ENCODE peak calls at places on chromosome 1, in four cellular contexts. F, A, L and D are unnamed samples.

GRCh38 chr1:36306210-36306901 is at the start of gene SH3D21:
- DNase-seq in A (no peak), L (no peak), F (peak; percentile 41), D (peak; percentile 36)

GRCh38 chr1:224894915-224895314 is 34.6 kb upstream of the DNAH14 start:
- DNase-seq in L (no peak), F (no peak), A (no peak), D (no peak)

GRCh38 chr1:231040800-231041704 is 998 bp upstream of the FAM89A start:
- DNase-seq in A (no peak), L (no peak), F (no peak), D (no peak)

GRCh38 chr1:24155011-24155782 is 12.3 kb upstream of the IL22RA1 start:
- DNase-seq in F (no peak), A (no peak), L (no peak), D (no peak)

GRCh38 chr1:222202831-222203230 is 345.1 kb downstream of the HHIPL2 start:
- DNase-seq in A (no peak), F (no peak), L (no peak), D (no peak)

GRCh38 chr1:193077991-193078390 is 18.6 kb downstream of the RO60 start:
- DNase-seq in F (no peak), A (no peak), L (no peak), D (no peak)

GRCh38 chr1:201119206-201119814 is 7.1 kb upstream of the CACNA1S start:
- DNase-seq in A (peak; percentile 25), F (peak; percentile 58), L (no peak), D (peak; percentile 39)

GRCh38 chr1:207866471-207867135 is 44.3 kb downstream of the CD34 start:
- DNase-seq in A (no peak), L (no peak), F (no peak), D (no peak)